ENCODE peak calls at places on chromosomes 4 and X, in six cellular contexts. T is GM10248, R is hepatocyte, I is spleen, A is left lung, P is lower lobe of right lung. V is an unnamed sample.

GRCh38 chrX:64805683-64806082 is 170.6 kb downstream of the ZC4H2 start:
- DNase-seq in T (no peak), R (no peak), I (no peak), A (no peak), P (no peak), V (no peak)

GRCh38 chr4:55733874-55734437 is 85.6 kb upstream of the EXOC1L start:
- DNase-seq in A (peak), P (peak), R (peak), I (no peak), T (no peak), V (no peak)

GRCh38 chr4:4990857-4991540 is 28.3 kb downstream of the CYTL1 start:
- DNase-seq in P (no peak), I (no peak), T (no peak), A (peak), R (peak), V (no peak)

GRCh38 chr4:92307156-92307555 is 3.4 kb downstream of the GRID2 start:
- DNase-seq in R (no peak), P (no peak), T (no peak), A (no peak), I (no peak), V (no peak)

GRCh38 chr4:127604949-127605709 is 27.6 kb upstream of the INTU start:
- DNase-seq in T (no peak), R (peak), I (no peak), A (no peak), P (no peak), V (no peak)

GRCh38 chr4:71009796-71010588 is 16.5 kb downstream of the DCK start:
- DNase-seq in T (peak), R (peak), I (no peak), A (no peak), P (no peak), V (no peak)

GRCh38 chrX:48960291-48960690 is 2.9 kb upstream of the OTUD5 start:
- DNase-seq in A (no peak), I (no peak), R (no peak), T (no peak), P (no peak), V (no peak)

GRCh38 chr4:78081541-78081940 is 24.4 kb downstream of the FRAS1 start:
- DNase-seq in R (no peak), P (no peak), T (no peak), I (no peak), A (no peak), V (no peak)

GRCh38 chr4:165096776-165097175 is 15.9 kb downstream of the TMEM192 start:
- DNase-seq in R (peak), P (no peak), T (peak), A (no peak), I (no peak), V (peak)

GRCh38 chrX:147923605-147924004 is 11.9 kb downstream of the FMR1 start:
- DNase-seq in A (no peak), P (no peak), T (no peak), I (no peak), R (no peak), V (no peak)

GRCh38 chr4:67428819-67429218 is 116.5 kb downstream of the CENPC start:
- DNase-seq in P (no peak), R (no peak), A (no peak), I (no peak), T (no peak), V (no peak)

GRCh38 chr4:109389367-109390118 is 44.1 kb upstream of the SEC24B start:
- DNase-seq in R (peak), T (no peak), I (no peak), P (no peak), A (no peak), V (no peak)
- TF ChIP-seq CTCF in R (no peak), T (no peak), I (no peak), P (no peak), A (no peak), V (no peak)

DNA sequence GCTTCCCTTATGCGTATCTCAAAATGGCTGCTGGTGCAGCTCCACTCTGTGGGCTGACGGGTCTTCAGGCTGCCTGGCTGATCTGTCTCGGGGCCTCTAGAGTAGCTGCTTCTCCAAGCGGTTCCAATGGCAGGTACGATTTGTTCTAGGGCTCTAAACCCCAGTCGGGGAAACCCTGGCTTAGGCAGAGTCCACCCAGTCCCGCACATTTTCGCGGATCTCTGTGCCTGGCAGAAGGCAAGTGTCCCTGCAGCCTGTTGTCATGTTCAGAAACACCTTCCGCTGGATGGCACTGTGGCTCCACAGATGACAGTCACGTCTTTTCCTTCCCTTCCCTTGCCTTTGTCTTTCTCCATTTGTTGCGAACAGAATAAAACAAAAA is 54.4 kb downstream of the NBDY start:
- DNase-seq in A (peak), I (peak), T (no peak), R (no peak), P (no peak), V (no peak)
- TF ChIP-seq CTCF in A (peak), I (peak), T (no peak), R (no peak), P (no peak), V (no peak)

GRCh38 chrX:108224727-108225455 is 133.3 kb downstream of the ATG4A start:
- DNase-seq in R (peak), P (no peak), A (no peak), T (peak), I (no peak), V (peak)
- TF ChIP-seq CTCF in R (peak), P (peak), A (peak), T (peak), I (peak), V (peak)

DNA sequence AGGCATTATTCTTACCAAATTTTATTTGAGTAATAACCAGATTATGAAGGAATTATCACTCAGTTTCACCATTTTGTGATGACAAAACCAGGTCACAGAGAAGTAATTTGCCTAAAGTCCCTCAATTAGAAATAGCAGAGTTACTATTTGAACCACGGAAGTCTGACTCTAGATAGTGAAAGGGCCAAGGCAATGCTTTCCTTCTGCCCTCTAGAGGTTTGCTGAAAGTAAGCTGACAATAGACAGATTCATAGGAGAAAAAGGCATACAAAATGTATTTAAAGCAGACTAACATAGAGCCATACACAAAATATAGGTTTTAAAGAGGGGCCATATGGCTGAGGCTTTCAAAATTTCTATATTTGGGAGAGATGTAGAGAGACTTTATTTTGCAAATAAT is 43.1 kb downstream of the CXXC4 start:
- DNase-seq in A (no peak), T (no peak), R (peak), I (no peak), P (no peak), V (no peak)
- TF ChIP-seq CTCF in A (no peak), T (peak), R (peak), I (no peak), P (no peak), V (peak)

GRCh38 chrX:107374831-107375230 is 74.6 kb upstream of the FRMPD3 start:
- DNase-seq in P (no peak), I (no peak), R (no peak), A (no peak), T (no peak), V (no peak)
- TF ChIP-seq CTCF in P (no peak), I (no peak), R (no peak), A (no peak), T (no peak), V (no peak)

V was measured in D721Med.